ENCODE peak calls at places on chromosomes 7 and 10, in six cellular contexts. T is IMR-90, M is HCT116, G is fibroblast of lung, W is astrocyte, B is OCI-LY7. X is an unnamed sample. For H3K4me1, the result is how much of the 10 kb centered on the place peaks cover.

GRCh38 chr7:110698576-110698975 is 392.4 kb upstream of the LRRN3 start:
- DNase-seq in T (peak), M (no peak), G (no peak), W (no peak), B (no peak), X (no peak)

GRCh38 chr7:130875265-130875741 is 141.3 kb upstream of the KLF14 start:
- DNase-seq in T (peak), M (no peak), G (peak), W (no peak), B (peak), X (peak)

GRCh38 chr10:33773895-33774480 is 439.5 kb upstream of the NRP1 start:
- DNase-seq in T (no peak), M (no peak), G (no peak), W (no peak), B (no peak), X (no peak)

GRCh38 chr7:101308245-101309085 is 13.1 kb downstream of the IFT22 start:
- DNase-seq in T (no peak), M (no peak), G (peak), W (peak), B (no peak), X (no peak)

GRCh38 chr10:79061441-79062315 is 7.1 kb upstream of the ZMIZ1 start:
- DNase-seq in T (no peak), M (no peak), G (no peak), W (no peak), B (no peak), X (no peak)

GRCh38 chr10:128052696-128053095 is 73.5 kb downstream of the MKI67 start:
- DNase-seq in T (no peak), M (no peak), G (no peak), W (no peak), B (no peak), X (no peak)

GRCh38 chr7:137001041-137001440 is 132.6 kb downstream of the CHRM2 start:
- DNase-seq in T (peak), M (no peak), G (peak), W (peak), B (no peak), X (no peak)

GRCh38 chr7:130513447-130513846 is 21.6 kb downstream of the MEST start:
- DNase-seq in T (no peak), M (no peak), G (no peak), W (no peak), B (no peak), X (no peak)

GRCh38 chr10:63114031-63114814 is 18.9 kb upstream of the NRBF2 start:
- DNase-seq in T (peak), M (no peak), G (peak), W (peak), B (no peak), X (no peak)

GRCh38 chr7:151226875-151227782 is at the start of gene ABCF2:
- DNase-seq in T (peak), M (peak), G (peak), W (peak), B (peak), X (peak)

GRCh38 chr10:119896937-119897336 is 4.4 kb downstream of the SEC23IP start:
- DNase-seq in T (no peak), M (no peak), G (peak), W (no peak), B (no peak), X (no peak)

GRCh38 chr7:40935435-40935834 is 767.5 kb downstream of the INHBA start:
- DNase-seq in T (no peak), M (no peak), G (no peak), W (no peak), B (no peak), X (no peak)

GRCh38 chr10:127937069-127937468 is 30.2 kb downstream of the PTPRE start:
- DNase-seq in T (no peak), M (no peak), G (no peak), W (no peak), B (no peak), X (no peak)

GRCh38 chr7:106369349-106369748 is 84.6 kb upstream of the NAMPT start:
- DNase-seq in T (peak), M (no peak), G (peak), W (peak), B (no peak), X (peak)

GRCh38 chr10:43667317-43667731 is 18.6 kb upstream of the ZNF32 start:
- DNase-seq in T (peak), M (no peak), G (peak), W (peak), B (no peak), X (no peak)

GRCh38 chr10:131876021-131876420 is 24.8 kb upstream of the PPP2R2D start:
- DNase-seq in T (no peak), M (no peak), G (no peak), W (no peak), B (no peak), X (no peak)

GRCh38 chr10:73653701-73654100 is 2.1 kb downstream of the SYNPO2L start:
- DNase-seq in T (peak), M (no peak), G (peak), W (no peak), B (peak), X (peak)

GRCh38 chr10:62589689-62590088 is 214.8 kb upstream of the ADO start:
- DNase-seq in T (peak), M (no peak), G (no peak), W (no peak), B (no peak), X (no peak)

GRCh38 chr7:81008901-81009300 is 90.0 kb upstream of the SEMA3C start:
- DNase-seq in T (no peak), M (no peak), G (no peak), W (no peak), B (no peak), X (no peak)

GRCh38 chr7:88432321-88432720 is 125.6 kb upstream of the STEAP4 start:
- DNase-seq in T (no peak), M (no peak), G (no peak), W (no peak), B (no peak), X (no peak)

GRCh38 chr10:116690356-116691078 is 51.8 kb downstream of the HSPA12A start:
- DNase-seq in T (peak), M (no peak), G (peak), W (no peak), B (no peak), X (no peak)

GRCh38 chr7:4675771-4676373 is 6.2 kb upstream of the FOXK1 start:
- DNase-seq in T (no peak), M (no peak), G (no peak), W (no peak), B (no peak), X (no peak)

GRCh38 chr7:133863362-133864061 is 263.6 kb upstream of the LRGUK start:
- DNase-seq in T (no peak), M (no peak), G (no peak), W (no peak), B (no peak), X (no peak)

GRCh38 chr10:99522511-99523250 is 10.1 kb upstream of the NKX2-3 start:
- DNase-seq in T (no peak), M (no peak), G (no peak), W (no peak), B (no peak), X (no peak)

GRCh38 chr10:73855413-73855812 is 18.9 kb downstream of the CAMK2G start:
- DNase-seq in T (no peak), M (no peak), G (no peak), W (no peak), B (no peak), X (no peak)

GRCh38 chr7:81301815-81302214 is 383.0 kb upstream of the SEMA3C start:
- DNase-seq in T (no peak), M (no peak), G (no peak), W (no peak), B (no peak), X (no peak)

GRCh38 chr10:91632671-91633550 is at the start of gene PPP1R3C:
- DNase-seq in T (peak), M (no peak), G (peak), W (peak), B (no peak), X (no peak)

GRCh38 chr10:109866168-109866994 is 56.9 kb downstream of the XPNPEP1 start:
- DNase-seq in T (peak), M (peak), G (peak), W (no peak), B (peak), X (no peak)

GRCh38 chr7:3065724-3066143 is 22.1 kb upstream of the CARD11 start:
- DNase-seq in T (peak), M (peak), G (peak), W (no peak), B (peak), X (peak)

DNA sequence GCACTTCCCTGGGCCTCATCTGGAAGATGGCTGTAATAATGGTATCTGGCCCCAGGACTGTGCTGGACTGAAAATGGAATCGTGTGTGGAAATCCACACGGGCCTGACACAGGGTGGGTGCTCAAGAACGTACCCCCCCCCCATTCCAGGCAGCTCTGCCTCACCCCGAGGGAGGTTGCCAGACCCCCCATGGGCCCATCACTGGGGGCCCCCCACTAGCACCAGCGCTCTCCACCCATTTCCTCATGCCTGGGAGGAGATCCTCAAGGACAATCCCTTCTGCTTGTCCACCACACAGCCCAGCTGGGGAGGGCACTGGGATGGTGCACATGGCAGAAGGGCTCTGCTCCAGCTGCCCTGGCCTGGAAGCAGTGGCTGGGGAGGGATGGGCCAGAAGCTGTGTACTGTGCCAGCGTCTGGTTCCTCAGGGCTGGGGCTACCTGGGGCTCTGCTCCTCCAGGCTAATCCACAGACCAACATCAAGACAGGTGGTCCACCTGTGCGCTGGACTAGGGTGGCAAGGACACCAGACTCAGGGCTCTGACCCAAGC is 55.4 kb downstream of the CAMK2B start:
- DNase-seq in T (no peak), M (no peak), G (no peak), W (no peak), B (no peak), X (no peak)
- H3K4me1 ChIP-seq in T (under half), M (under half), G (under half), W (under half), B (under half), X (under half)

DNA sequence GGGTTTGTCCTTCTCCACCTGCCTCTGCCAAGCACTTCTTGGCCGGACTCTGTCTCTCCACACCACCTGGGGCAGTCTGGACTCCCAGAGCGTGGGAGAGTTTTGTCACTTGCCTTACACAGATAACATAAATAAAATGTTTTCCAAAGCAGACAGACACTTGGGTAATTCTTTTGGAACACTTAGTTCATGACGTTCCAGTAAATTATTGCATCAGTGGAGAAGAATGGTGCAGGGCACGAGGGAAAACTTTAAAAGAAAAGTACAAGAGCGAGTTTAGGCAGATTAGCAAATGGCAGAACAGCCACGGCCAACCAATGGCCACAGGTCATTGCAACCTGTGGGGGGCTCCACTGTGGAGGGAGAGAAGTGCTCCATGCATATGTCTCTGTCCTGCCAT is 170.6 kb upstream of the GRB10 start:
- DNase-seq in T (no peak), M (no peak), G (peak), W (no peak), B (no peak), X (no peak)
- H3K4me2 ChIP-seq in T (no peak), M (no peak), G (no peak), W (peak), B (no peak), X (no peak)

DNA sequence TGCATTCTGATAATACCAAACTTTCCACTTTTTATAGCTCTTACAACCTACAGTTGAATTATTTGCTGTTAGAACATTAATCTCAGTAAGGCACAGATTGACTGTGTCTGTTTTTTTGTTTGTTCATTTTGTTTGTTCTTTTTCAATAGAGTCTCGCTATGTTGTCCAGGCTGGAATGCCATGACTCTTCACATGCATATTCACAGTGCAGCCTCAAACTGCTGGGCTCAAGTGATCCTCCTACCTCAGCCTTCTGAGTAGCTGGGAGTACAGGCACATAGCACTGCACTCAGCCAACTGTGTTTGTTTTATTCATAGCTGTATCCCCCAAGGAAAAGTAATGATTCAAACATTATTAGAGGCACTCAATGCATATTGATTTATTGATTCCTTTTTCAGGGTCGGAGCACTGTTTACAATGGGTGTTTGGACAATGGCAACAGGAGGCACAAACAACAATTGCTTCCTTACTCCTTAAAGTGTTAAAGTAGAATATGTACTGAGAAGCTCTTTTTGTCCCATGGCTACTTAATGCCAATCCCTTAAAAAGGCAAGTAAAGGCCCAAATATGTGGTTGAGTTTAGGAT is 61.1 kb downstream of the SNX13 start:
- DNase-seq in T (no peak), M (no peak), G (no peak), W (no peak), B (no peak), X (no peak)
- H3K4me1 ChIP-seq in T (under half), M (under half), G (under half), W (under half), B (under half), X (under half)

DNA sequence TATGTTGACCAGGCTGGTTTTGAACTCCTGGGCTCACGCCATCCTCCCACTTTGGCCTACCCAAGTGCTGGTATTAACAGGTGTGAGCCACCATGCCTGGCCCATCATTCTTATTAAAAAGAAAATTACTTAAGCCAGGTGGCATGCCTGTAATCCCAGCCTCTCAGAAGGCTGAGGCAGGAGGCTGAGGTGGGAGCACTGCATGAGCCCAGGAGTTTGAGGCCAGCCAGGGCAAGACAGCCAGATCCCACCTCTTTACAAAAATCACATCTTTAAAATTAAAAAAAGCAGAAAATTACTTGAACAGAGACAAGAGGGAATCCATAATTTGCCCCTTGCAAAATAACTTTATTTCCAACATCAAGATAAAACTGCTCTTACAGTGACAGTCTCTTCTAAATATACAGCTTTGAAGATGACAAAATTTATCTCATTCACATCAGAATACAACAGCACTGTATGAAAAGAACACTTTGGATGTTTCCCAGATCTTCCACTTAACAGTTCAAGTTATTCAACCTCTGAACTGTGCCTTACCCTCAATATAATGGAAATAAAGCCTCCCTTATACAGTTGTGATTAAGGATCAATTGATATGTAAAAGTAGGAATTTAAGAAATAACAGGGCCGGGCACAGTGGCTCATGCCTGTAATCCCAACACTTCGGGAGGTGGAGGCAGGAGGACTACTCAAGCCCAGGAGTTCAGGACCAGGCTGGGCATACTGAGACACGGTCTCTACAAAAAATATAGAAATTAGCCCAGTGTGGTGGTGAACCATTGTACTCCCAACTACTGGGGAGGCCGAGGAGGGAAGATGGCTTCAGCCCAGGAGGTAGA is 10.3 kb downstream of the WAPL start:
- DNase-seq in T (no peak), M (no peak), G (no peak), W (no peak), B (no peak), X (no peak)
- H3K4me2 ChIP-seq in T (no peak), M (no peak), G (no peak), W (no peak), B (no peak), X (no peak)

X was measured in Karpas-422.